ENCODE peak calls at places on chromosome 17, in nine cellular contexts. C, K, H, B, T, L, S, X and J are unnamed samples.

GRCh38 chr17:59512844-59513383 is 52.5 kb upstream of the DHX40 start:
- DNase-seq in T (no peak), L (no peak), S (no peak), C (no peak), B (no peak), H (no peak), K (no peak), X (no peak), J (no peak)

GRCh38 chr17:16515933-16516332 is 23.9 kb upstream of the LRRC75A start:
- DNase-seq in K (no peak), C (no peak), B (no peak), H (no peak), X (no peak), T (no peak), L (no peak), S (no peak), J (no peak)

GRCh38 chr17:80494547-80494946 is 18.1 kb upstream of the NPTX1 start:
- DNase-seq in X (no peak), H (no peak), T (no peak), B (no peak), L (no peak), K (no peak), C (no peak), S (no peak), J (no peak)

GRCh38 chr17:81039854-81040758 is 5.2 kb downstream of the BAIAP2 start:
- DNase-seq in X (no peak), L (no peak), T (no peak), C (no peak), S (no peak), H (no peak), K (no peak), B (no peak), J (no peak)

GRCh38 chr17:27354051-27354490 is 60.2 kb downstream of the WSB1 start:
- DNase-seq in T (peak), X (peak), S (no peak), C (no peak), H (no peak), L (no peak), B (no peak), K (no peak), J (no peak)

GRCh38 chr17:56174421-56174820 is 21.1 kb downstream of the ANKFN1 start:
- DNase-seq in S (no peak), L (no peak), T (no peak), K (no peak), H (no peak), C (no peak), B (no peak), X (no peak), J (no peak)

GRCh38 chr17:76005263-76006149 is 4.9 kb downstream of the CDK3 start:
- DNase-seq in T (peak), C (peak), L (no peak), S (no peak), B (peak), K (peak), H (peak), X (peak), J (no peak)

GRCh38 chr17:80743181-80743771 is 198.6 kb downstream of the RPTOR start:
- DNase-seq in B (peak), S (no peak), X (peak), T (no peak), H (no peak), C (no peak), L (no peak), K (no peak), J (no peak)

GRCh38 chr17:82492647-82493516 is 26.6 kb upstream of the FOXK2 start:
- DNase-seq in B (no peak), X (no peak), K (no peak), S (no peak), C (no peak), T (no peak), L (no peak), H (no peak), J (no peak)

GRCh38 chr17:27601975-27602302 is 29.0 kb upstream of the LGALS9 start:
- DNase-seq in B (no peak), X (no peak), C (no peak), S (no peak), L (no peak), K (no peak), T (no peak), H (no peak), J (no peak)

GRCh38 chr17:57553991-57554825 is 190.9 kb downstream of the CCDC182 start:
- DNase-seq in K (peak), C (peak), T (peak), L (no peak), H (no peak), B (peak), X (no peak), S (no peak), J (no peak)

GRCh38 chr17:63698886-63699637 is 863 bp downstream of the LIMD2 start:
- DNase-seq in B (peak), X (peak), T (peak), K (no peak), C (no peak), H (peak), L (no peak), S (peak), J (peak)

GRCh38 chr17:50817838-50818237 is 17.5 kb upstream of the WFIKKN2 start:
- DNase-seq in B (no peak), H (no peak), C (no peak), L (peak), K (no peak), T (peak), X (no peak), S (no peak), J (no peak)

GRCh38 chr17:57648720-57649119 is 96.4 kb downstream of the CCDC182 start:
- DNase-seq in L (no peak), K (no peak), S (no peak), C (no peak), T (no peak), H (no peak), X (no peak), B (no peak), J (no peak)

GRCh38 chr17:41420134-41420533 is 4.3 kb downstream of the KRT37 start:
- DNase-seq in T (no peak), C (no peak), S (no peak), H (no peak), L (no peak), X (no peak), K (no peak), B (no peak), J (no peak)

GRCh38 chr17:53193044-53193443 is 629.7 kb upstream of the KIF2B start:
- DNase-seq in H (no peak), K (no peak), X (no peak), B (no peak), C (no peak), L (no peak), S (no peak), T (no peak), J (no peak)

GRCh38 chr17:59769891-59770290 is 62.4 kb downstream of the VMP1 start:
- DNase-seq in C (no peak), X (no peak), K (no peak), H (no peak), S (no peak), B (no peak), L (no peak), T (no peak), J (no peak)

GRCh38 chr17:34852614-34853013 is 108.6 kb downstream of the CCT6B start:
- DNase-seq in C (no peak), K (no peak), X (no peak), T (peak), S (no peak), L (no peak), H (no peak), B (no peak), J (no peak)

GRCh38 chr17:78817123-78817522 is 23.5 kb downstream of the USP36 start:
- DNase-seq in T (no peak), S (no peak), C (no peak), L (no peak), X (no peak), B (no peak), H (peak), K (no peak), J (no peak)

GRCh38 chr17:17888371-17888770 is 51.6 kb upstream of the SREBF1 start:
- DNase-seq in K (no peak), X (no peak), L (no peak), S (no peak), C (no peak), T (no peak), H (no peak), B (no peak), J (no peak)

GRCh38 chr17:27860971-27861669 is 32.0 kb downstream of the LYRM9 start:
- DNase-seq in T (no peak), X (no peak), K (no peak), S (no peak), L (no peak), H (no peak), C (no peak), B (no peak), J (no peak)

GRCh38 chr17:73365934-73366623 is 54.3 kb upstream of the CDC42EP4 start:
- DNase-seq in C (no peak), X (peak), B (peak), L (no peak), S (no peak), T (no peak), H (no peak), K (no peak), J (no peak)

GRCh38 chr17:56891751-56892150 is 22.1 kb downstream of the TRIM25 start:
- DNase-seq in X (peak), L (no peak), H (peak), C (no peak), K (no peak), S (no peak), T (peak), B (no peak), J (no peak)

GRCh38 chr17:33192961-33193911 is 99.9 kb downstream of the ASIC2 start:
- DNase-seq in K (peak), H (no peak), T (peak), B (no peak), S (no peak), L (peak), C (no peak), X (no peak), J (no peak)

GRCh38 chr17:75511610-75512575 is 3.4 kb downstream of the CASKIN2 start:
- DNase-seq in S (no peak), K (peak), X (peak), H (no peak), B (peak), L (no peak), C (no peak), T (no peak), J (no peak)

GRCh38 chr17:67035131-67036083 is 8.9 kb upstream of the CACNG1 start:
- DNase-seq in X (no peak), K (no peak), T (no peak), C (no peak), H (no peak), L (no peak), B (no peak), S (peak), J (no peak)

GRCh38 chr17:48856122-48856821 is 25.4 kb downstream of the CALCOCO2 start:
- DNase-seq in K (no peak), T (no peak), H (no peak), C (no peak), X (no peak), B (no peak), L (no peak), S (no peak), J (no peak)

GRCh38 chr17:79407385-79407784 is 203.5 kb downstream of the RBFOX3 start:
- DNase-seq in B (no peak), S (no peak), K (no peak), T (no peak), C (no peak), H (no peak), L (no peak), X (no peak), J (no peak)

GRCh38 chr17:19264681-19265080 is 27.5 kb downstream of the EPN2 start:
- DNase-seq in X (no peak), K (no peak), H (no peak), T (no peak), B (no peak), S (no peak), C (no peak), L (no peak), J (no peak)

GRCh38 chr17:81044764-81045589 is 10.0 kb downstream of the BAIAP2 start:
- DNase-seq in K (no peak), C (no peak), L (no peak), T (no peak), B (peak), H (no peak), X (peak), S (no peak), J (no peak)

GRCh38 chr17:75611746-75612437 is 21.3 kb upstream of the SMIM5 start:
- DNase-seq in C (no peak), X (no peak), H (no peak), K (no peak), S (no peak), B (no peak), T (no peak), L (no peak), J (no peak)

GRCh38 chr17:2716649-2717048 is 5.1 kb upstream of the CLUH start:
- DNase-seq in X (no peak), H (no peak), S (no peak), K (no peak), B (no peak), C (no peak), T (no peak), L (no peak), J (no peak)

GRCh38 chr17:17849147-17849820 is 12.5 kb upstream of the SREBF1 start:
- DNase-seq in K (no peak), X (peak), L (no peak), C (no peak), T (no peak), S (peak), B (peak), H (peak), J (no peak)

GRCh38 chr17:17445925-17446665 is 30.7 kb upstream of the MED9 start:
- DNase-seq in X (peak), T (no peak), B (peak), K (no peak), C (no peak), H (no peak), S (no peak), L (no peak), J (no peak)

GRCh38 chr17:44333371-44333770 is 8.7 kb upstream of the SLC25A39 start:
- DNase-seq in S (no peak), C (no peak), K (no peak), T (no peak), B (peak), H (no peak), X (no peak), L (no peak), J (no peak)

GRCh38 chr17:45436625-45437460 is 4.2 kb upstream of the ARHGAP27 start:
- DNase-seq in L (no peak), C (no peak), X (no peak), K (no peak), B (no peak), S (no peak), H (no peak), T (no peak), J (no peak)

GRCh38 chr17:14329900-14330491 is 29.1 kb downstream of the HS3ST3B1 start:
- DNase-seq in T (no peak), C (no peak), K (no peak), X (no peak), H (no peak), S (no peak), B (no peak), L (no peak), J (no peak)

DNA sequence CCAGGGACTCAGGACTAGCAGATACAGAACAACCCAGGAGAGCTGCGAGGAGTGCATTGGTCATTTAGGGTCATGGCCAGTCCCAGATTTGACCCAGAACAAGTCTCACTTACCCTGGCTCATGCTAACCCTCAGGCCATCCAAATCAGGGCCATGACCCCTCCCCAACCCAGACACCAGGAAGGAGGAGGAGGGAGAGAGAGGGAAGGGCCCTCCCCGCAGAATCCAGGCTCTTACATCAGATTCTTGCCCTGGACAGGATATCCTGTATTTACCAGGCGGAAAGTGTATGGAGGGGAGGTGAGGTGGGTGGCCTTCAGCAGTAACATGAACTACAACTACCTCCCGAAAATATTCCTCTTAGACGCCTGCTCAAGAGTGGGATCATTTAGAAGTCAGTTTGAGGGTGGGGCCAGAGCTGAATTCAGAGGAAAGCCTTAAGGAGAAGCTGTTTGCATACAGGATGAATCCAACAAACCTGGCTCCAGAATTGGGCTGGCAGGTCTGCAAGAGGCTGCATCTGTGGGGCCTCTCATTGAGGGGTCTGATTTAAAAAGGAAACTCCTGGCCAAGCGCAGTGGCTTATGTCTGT is 2.1 kb downstream of the VAT1 start:
- DNase-seq in C (no peak), X (no peak), K (no peak), H (no peak), L (no peak), S (no peak), T (no peak), B (no peak), J (no peak)
- H3K27ac ChIP-seq in C (no peak), X (no peak), K (peak), H (peak), L (no peak), S (no peak), T (peak), B (peak), J (peak)

DNA sequence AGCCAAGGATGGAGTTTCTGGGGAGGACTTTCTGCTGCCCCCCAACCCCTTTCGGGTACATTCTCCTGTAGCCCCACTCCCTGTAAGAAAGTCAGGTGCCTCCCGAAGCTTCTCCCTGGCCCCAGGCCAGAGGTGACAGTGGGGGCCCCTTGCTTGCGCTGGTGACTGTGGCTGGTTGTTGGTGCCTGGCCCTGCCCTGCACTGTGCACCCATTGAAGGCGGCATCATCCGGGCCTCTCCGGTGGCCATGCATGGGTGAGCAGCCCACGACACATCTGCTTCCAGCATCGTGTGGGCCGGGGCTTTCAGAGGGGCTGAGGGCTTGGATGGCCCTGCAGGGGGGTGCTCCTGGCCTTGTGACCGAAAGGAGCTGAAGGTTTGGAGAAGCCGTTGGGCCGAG is 297.0 kb downstream of the SEC14L1 start:
- DNase-seq in H (no peak), X (peak), S (no peak), T (no peak), C (no peak), L (no peak), K (no peak), B (no peak), J (no peak)
- H3K27ac ChIP-seq in H (no peak), X (no peak), S (peak), T (no peak), C (no peak), L (no peak), K (no peak), B (peak), J (peak)

GRCh38 chr17:29039764-29040598 is 3.0 kb upstream of the PIPOX start:
- DNase-seq in X (no peak), K (no peak), H (no peak), B (no peak), T (no peak), S (no peak), C (no peak), L (no peak), J (no peak)
- H3K27ac ChIP-seq in X (no peak), K (no peak), H (no peak), B (no peak), T (peak), S (no peak), C (no peak), L (no peak), J (no peak)

GRCh38 chr17:61325382-61326073 is 74.1 kb upstream of the TBX2 start:
- DNase-seq in T (no peak), X (no peak), L (no peak), K (peak), S (no peak), H (no peak), B (no peak), C (no peak), J (no peak)

GRCh38 chr17:61324540-61324868 is 75.1 kb upstream of the TBX2 start:
- DNase-seq in T (no peak), H (no peak), C (no peak), S (no peak), B (no peak), L (no peak), K (no peak), X (no peak), J (no peak)

GRCh38 chr17:61323015-61323379 is 76.6 kb upstream of the TBX2 start:
- DNase-seq in X (no peak), C (no peak), T (no peak), H (no peak), K (no peak), B (no peak), S (no peak), L (no peak), J (no peak)

GRCh38 chr17:61322316-61323014 is 77.2 kb upstream of the TBX2 start:
- DNase-seq in B (no peak), K (no peak), S (no peak), H (no peak), X (no peak), C (no peak), L (no peak), T (no peak), J (no peak)

DNA sequence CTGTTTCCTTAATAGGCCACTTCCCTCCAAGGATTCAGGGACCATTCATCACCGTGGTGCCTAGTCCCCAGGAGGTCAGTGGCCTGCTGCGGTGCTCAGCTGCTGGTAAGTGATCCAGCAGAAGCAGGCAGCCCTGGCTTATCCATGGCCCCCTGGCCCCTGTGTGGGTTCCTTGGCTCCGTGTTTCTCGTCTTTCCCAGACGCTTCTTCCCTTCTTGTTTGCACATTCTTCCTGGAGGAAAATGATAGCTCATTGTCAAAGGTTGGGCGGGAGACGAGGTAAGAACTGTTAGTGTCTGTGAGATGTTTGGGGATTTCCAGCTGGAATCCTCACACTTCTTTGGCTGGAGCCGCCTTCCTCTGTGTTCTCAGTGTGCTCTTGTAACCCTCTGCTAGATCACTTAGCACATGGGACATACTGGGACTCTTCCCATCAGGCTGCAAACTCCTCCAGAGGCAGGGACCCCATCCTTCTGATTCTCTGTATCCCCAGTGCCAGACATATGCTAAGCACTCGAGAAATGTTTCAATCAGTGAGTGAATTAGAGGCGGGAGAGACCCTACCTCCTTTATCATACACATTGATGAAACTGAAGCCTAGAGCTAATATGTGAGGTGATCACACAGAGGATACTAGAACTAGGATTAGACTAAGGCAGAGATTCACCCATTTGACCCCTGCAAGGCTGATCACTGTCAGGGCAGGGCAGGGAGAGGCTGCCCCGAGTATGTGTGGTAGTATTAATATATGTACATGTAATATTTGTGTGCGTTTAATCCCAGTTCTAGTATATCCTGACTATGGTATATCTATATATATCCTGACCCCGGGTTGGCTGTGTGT is 75.7 kb upstream of the TBX2 start:
- DNase-seq in S (no peak), T (no peak), X (no peak), B (no peak), L (no peak), C (no peak), H (no peak), K (no peak), J (no peak)
- H3K27ac ChIP-seq in S (no peak), T (no peak), X (no peak), B (peak), L (no peak), C (no peak), H (no peak), K (no peak), J (peak)

GRCh38 chr17:8742274-8742673 is 2.4 kb downstream of the CCDC42 start:
- DNase-seq in K (no peak), L (no peak), H (no peak), T (no peak), S (no peak), X (no peak), B (no peak), C (no peak), J (no peak)
- H3K27ac ChIP-seq in K (no peak), L (no peak), H (no peak), T (no peak), S (no peak), X (no peak), B (no peak), C (no peak), J (no peak)